ENCODE peak calls at places on chromosome 20, in nine cellular contexts. S is kidney epithelial cell, N is upper lobe of right lung, T is psoas muscle, V is trophoblast cell, W is colonic mucosa, Y is sigmoid colon, B is heart left ventricle, R is transverse colon. G is an unnamed sample.

GRCh38 chr20:61966492-61967244 is 99.0 kb downstream of the TAF4 start:
- DNase-seq in B (no peak), S (no peak), W (no peak), Y (peak; percentile 56), N (no peak), V (no peak), R (no peak), T (no peak), G (no peak)

GRCh38 chr20:35305682-35306556 is 13.7 kb upstream of the FAM83C start:
- DNase-seq in Y (no peak), V (peak; percentile 98), S (peak; percentile 100), T (peak; percentile 89), N (peak; percentile 63), B (peak; percentile 77), W (no peak), R (peak; percentile 59), G (peak; percentile 99)

GRCh38 chr20:20395856-20396600 is 28.1 kb downstream of the INSM1 start:
- DNase-seq in V (no peak), B (no peak), S (no peak), W (no peak), T (no peak), Y (no peak), R (no peak), N (no peak), G (no peak)

GRCh38 chr20:14711681-14712080 is 374.3 kb upstream of the FLRT3 start:
- DNase-seq in B (no peak), W (no peak), V (no peak), N (no peak), Y (no peak), T (no peak), R (no peak), S (no peak), G (no peak)

GRCh38 chr20:33910056-33910455 is 83.7 kb upstream of the RALY start:
- DNase-seq in T (no peak), Y (no peak), V (no peak), B (no peak), R (no peak), S (no peak), W (no peak), N (no peak), G (no peak)

GRCh38 chr20:14580426-14581074 is 243.1 kb upstream of the FLRT3 start:
- DNase-seq in W (no peak), S (no peak), B (no peak), N (no peak), V (no peak), T (no peak), R (no peak), Y (no peak), G (no peak)

GRCh38 chr20:51598581-51598980 is 56.1 kb upstream of the NFATC2 start:
- DNase-seq in S (no peak), R (no peak), W (no peak), N (no peak), T (no peak), B (no peak), Y (no peak), V (no peak), G (no peak)

GRCh38 chr20:39986231-39986904 is 702.7 kb downstream of the MAFB start:
- DNase-seq in B (peak; percentile 81), T (peak; percentile 90), R (peak; percentile 15), V (no peak), N (peak; percentile 64), W (peak; percentile 27), Y (peak; percentile 92), S (peak; percentile 2), G (peak; percentile 68)

GRCh38 chr20:44723798-44724362 is 8.7 kb downstream of the CCN5 start:
- DNase-seq in V (no peak), T (peak; percentile 13), W (no peak), Y (no peak), S (no peak), N (no peak), R (no peak), B (no peak), G (no peak)

GRCh38 chr20:60820149-60820548 is 431.9 kb upstream of the CDH4 start:
- DNase-seq in S (no peak), T (no peak), Y (no peak), W (no peak), B (no peak), V (no peak), N (no peak), R (no peak), G (no peak)

GRCh38 chr20:40336034-40336433 is 353.0 kb downstream of the MAFB start:
- DNase-seq in W (no peak), R (no peak), N (no peak), V (no peak), S (no peak), Y (no peak), T (no peak), B (no peak), G (no peak)

GRCh38 chr20:59144831-59145196 is 18.8 kb upstream of the ZNF831 start:
- DNase-seq in T (no peak), B (no peak), N (no peak), Y (no peak), V (no peak), R (no peak), W (no peak), S (no peak), G (no peak)

GRCh38 chr20:50372770-50373088 is 137.5 kb upstream of the PTPN1 start:
- DNase-seq in R (no peak), W (no peak), V (peak; percentile 97), S (no peak), N (no peak), T (no peak), B (no peak), Y (no peak), G (no peak)

GRCh38 chr20:38997622-38998021 is 35.5 kb downstream of the DHX35 start:
- DNase-seq in N (no peak), W (no peak), R (no peak), V (no peak), T (no peak), Y (no peak), B (no peak), S (no peak), G (no peak)

GRCh38 chr20:62500237-62500864 is 24.6 kb upstream of the GATA5 start:
- DNase-seq in W (peak; percentile 80), V (peak; percentile 23), T (peak; percentile 93), N (peak; percentile 89), Y (peak; percentile 84), B (peak; percentile 77), S (peak; percentile 7), R (peak; percentile 78), G (peak; percentile 20)

GRCh38 chr20:57094991-57095390 is 171.4 kb downstream of the BMP7 start:
- DNase-seq in R (no peak), N (no peak), W (no peak), S (no peak), Y (no peak), B (peak; percentile 9), T (no peak), V (no peak), G (no peak)

GRCh38 chr20:48904566-48905321 is 16.8 kb upstream of the ARFGEF2 start:
- DNase-seq in T (no peak), V (peak; percentile 73), S (no peak), N (no peak), R (peak; percentile 66), Y (no peak), B (no peak), W (peak; percentile 58), G (peak; percentile 26)

GRCh38 chr20:50957276-50957675 is 1.1 kb downstream of the DPM1 start:
- DNase-seq in W (no peak), T (no peak), Y (no peak), R (no peak), N (no peak), B (no peak), V (no peak), S (no peak), G (no peak)

GRCh38 chr20:31922181-31922580 is 29.7 kb downstream of the PDRG1 start:
- DNase-seq in T (no peak), W (no peak), R (no peak), B (no peak), Y (peak; percentile 14), V (no peak), N (no peak), S (no peak), G (no peak)

GRCh38 chr20:31922588-31922987 is 29.3 kb downstream of the PDRG1 start:
- DNase-seq in T (no peak), R (no peak), Y (no peak), B (no peak), S (no peak), V (no peak), N (no peak), W (no peak), G (no peak)

GRCh38 chr20:31919756-31920155 is 32.1 kb downstream of the PDRG1 start:
- DNase-seq in W (no peak), S (no peak), Y (peak; percentile 29), T (no peak), N (no peak), B (no peak), R (no peak), V (no peak), G (no peak)

GRCh38 chr20:31918471-31919105 is 33.3 kb downstream of the PDRG1 start:
- DNase-seq in Y (peak; percentile 13), T (no peak), V (no peak), W (no peak), S (no peak), N (peak; percentile 5), B (no peak), R (no peak), G (no peak)

GRCh38 chr20:31920275-31920855 is 31.5 kb downstream of the PDRG1 start:
- DNase-seq in R (no peak), W (no peak), Y (peak; percentile 35), N (no peak), T (no peak), B (no peak), V (no peak), S (no peak), G (no peak)
- H3K27me3 ChIP-seq in R (peaks cover 4% of the 10 kb centered on the region), W (no peaks in the 10 kb centered on the region), Y (no peaks in the 10 kb centered on the region), N (no peaks in the 10 kb centered on the region), T (no peaks in the 10 kb centered on the region), B (no peaks in the 10 kb centered on the region), V (no peaks in the 10 kb centered on the region), S (peaks cover 9% of the 10 kb centered on the region), G (peaks cover 35% of the 10 kb centered on the region)

DNA sequence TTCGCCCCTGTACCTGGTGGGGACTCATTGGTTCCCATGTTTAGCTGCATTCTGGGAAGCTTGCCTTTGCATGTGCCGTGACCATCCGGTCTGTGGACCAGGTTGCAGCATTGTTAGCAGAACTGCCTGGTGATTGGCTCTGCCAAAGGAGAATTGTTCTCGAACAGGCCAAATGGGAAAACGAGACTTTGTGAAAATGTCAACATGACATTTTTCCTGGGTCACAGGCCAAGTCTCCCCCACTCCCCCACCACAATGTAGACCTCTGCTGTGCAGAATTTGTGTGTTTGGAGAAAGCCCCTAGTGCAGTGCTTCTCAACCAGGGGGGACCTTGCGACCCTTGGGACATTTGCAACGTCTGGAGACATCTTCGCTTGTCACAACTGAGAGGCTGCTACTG is 23.2 kb downstream of the CDH22 start:
- DNase-seq in B (no peak), R (no peak), Y (no peak), N (no peak), V (no peak), S (no peak), T (no peak), W (no peak), G (no peak)
- H3K27me3 ChIP-seq in B (peaks cover 18% of the 10 kb centered on the region), R (peaks cover 49% of the 10 kb centered on the region), Y (no peaks in the 10 kb centered on the region), N (peaks cover 29% of the 10 kb centered on the region), V (no peaks in the 10 kb centered on the region), S (peaks cover 17% of the 10 kb centered on the region), T (no peaks in the 10 kb centered on the region), W (peaks cover 6% of the 10 kb centered on the region), G (peaks cover 63% of the 10 kb centered on the region)

GRCh38 chr20:4670439-4670838 is 51.3 kb upstream of the PRND start:
- DNase-seq in S (no peak), R (no peak), B (no peak), N (no peak), V (no peak), W (no peak), T (no peak), Y (no peak), G (no peak)
- H3K27me3 ChIP-seq in S (no peaks in the 10 kb centered on the region), R (no peaks in the 10 kb centered on the region), B (no peaks in the 10 kb centered on the region), N (no peaks in the 10 kb centered on the region), V (no peaks in the 10 kb centered on the region), W (no peaks in the 10 kb centered on the region), T (no peaks in the 10 kb centered on the region), Y (no peaks in the 10 kb centered on the region), G (no peaks in the 10 kb centered on the region)

GRCh38 chr20:32362924-32363364 is 4.8 kb downstream of the ASXL1 start:
- DNase-seq in T (no peak), S (no peak), W (no peak), N (no peak), V (no peak), R (no peak), Y (no peak), B (no peak), G (no peak)
- H3K27me3 ChIP-seq in T (no peaks in the 10 kb centered on the region), S (no peaks in the 10 kb centered on the region), W (no peaks in the 10 kb centered on the region), N (no peaks in the 10 kb centered on the region), V (no peaks in the 10 kb centered on the region), R (no peaks in the 10 kb centered on the region), Y (no peaks in the 10 kb centered on the region), B (no peaks in the 10 kb centered on the region), G (no peaks in the 10 kb centered on the region)

G was measured in foreskin keratinocyte.